ENCODE peak calls at places on chromosomes 4 and X, in seven cellular contexts. One of them, this sample, is unnamed.

GRCh38 chrX:129347291-129347690 is 176.0 kb downstream of the SMARCA1 start:
- DNase-seq in hepatocyte: no peak
- DNase-seq in MM.1S: no peak
- DNase-seq in adrenal gland: no peak
- DNase-seq in tibial nerve: no peak
- DNase-seq in right atrium auricular region: no peak
- DNase-seq in right lobe of liver: no peak
- DNase-seq in this sample: no peak

GRCh38 chr4:124868495-124868894 is 156.0 kb upstream of the ANKRD50 start:
- DNase-seq in right atrium auricular region: no peak
- DNase-seq in hepatocyte: no peak
- DNase-seq in right lobe of liver: no peak
- DNase-seq in MM.1S: no peak
- DNase-seq in tibial nerve: no peak
- DNase-seq in adrenal gland: no peak
- DNase-seq in this sample: no peak

GRCh38 chrX:118764122-118764521 is 36.7 kb downstream of the IL13RA1 start:
- DNase-seq in right lobe of liver: no peak
- DNase-seq in MM.1S: no peak
- DNase-seq in adrenal gland: no peak
- DNase-seq in hepatocyte: no peak
- DNase-seq in tibial nerve: no peak
- DNase-seq in right atrium auricular region: no peak
- DNase-seq in this sample: no peak

GRCh38 chr4:30718021-30718888 is 1.9 kb upstream of the PCDH7 start:
- DNase-seq in adrenal gland: no peak
- DNase-seq in hepatocyte: peak
- DNase-seq in right lobe of liver: peak
- DNase-seq in tibial nerve: no peak
- DNase-seq in MM.1S: no peak
- DNase-seq in right atrium auricular region: no peak
- DNase-seq in this sample: peak

GRCh38 chrX:22300130-22300529 is 27.4 kb downstream of the CBLL2 start:
- DNase-seq in hepatocyte: peak
- DNase-seq in right lobe of liver: no peak
- DNase-seq in MM.1S: peak
- DNase-seq in right atrium auricular region: no peak
- DNase-seq in adrenal gland: peak
- DNase-seq in tibial nerve: no peak
- DNase-seq in this sample: peak

GRCh38 chrX:68833448-68833805 is 4.6 kb downstream of the EFNB1 start:
- DNase-seq in adrenal gland: no peak
- DNase-seq in hepatocyte: no peak
- DNase-seq in MM.1S: no peak
- DNase-seq in right atrium auricular region: peak
- DNase-seq in tibial nerve: no peak
- DNase-seq in right lobe of liver: no peak
- DNase-seq in this sample: no peak

GRCh38 chrX:44897539-44897938 is 24.6 kb downstream of the KDM6A start:
- DNase-seq in MM.1S: no peak
- DNase-seq in hepatocyte: no peak
- DNase-seq in tibial nerve: no peak
- DNase-seq in right atrium auricular region: no peak
- DNase-seq in adrenal gland: no peak
- DNase-seq in right lobe of liver: no peak
- DNase-seq in this sample: no peak

GRCh38 chrX:78652971-78653822 is 5.9 kb downstream of the RTL3 start:
- DNase-seq in tibial nerve: no peak
- DNase-seq in right lobe of liver: no peak
- DNase-seq in adrenal gland: no peak
- DNase-seq in MM.1S: peak
- DNase-seq in hepatocyte: no peak
- DNase-seq in right atrium auricular region: no peak
- DNase-seq in this sample: no peak

GRCh38 chrX:10433296-10433965 is 187.0 kb downstream of the MID1 start:
- DNase-seq in right atrium auricular region: no peak
- DNase-seq in MM.1S: no peak
- DNase-seq in right lobe of liver: no peak
- DNase-seq in tibial nerve: no peak
- DNase-seq in adrenal gland: no peak
- DNase-seq in hepatocyte: no peak
- DNase-seq in this sample: no peak

GRCh38 chrX:48468247-48468671 is 1.8 kb downstream of the SLC38A5 start:
- DNase-seq in right atrium auricular region: no peak
- DNase-seq in MM.1S: peak
- DNase-seq in tibial nerve: no peak
- DNase-seq in right lobe of liver: no peak
- DNase-seq in adrenal gland: no peak
- DNase-seq in hepatocyte: no peak
- DNase-seq in this sample: no peak

GRCh38 chr4:112523764-112524505 is 8.0 kb upstream of the NEUROG2 start:
- DNase-seq in hepatocyte: peak
- DNase-seq in tibial nerve: no peak
- DNase-seq in right atrium auricular region: no peak
- DNase-seq in adrenal gland: no peak
- DNase-seq in MM.1S: peak
- DNase-seq in right lobe of liver: peak
- DNase-seq in this sample: peak

GRCh38 chr4:41095973-41096372 is 118.4 kb downstream of the APBB2 start:
- DNase-seq in hepatocyte: no peak
- DNase-seq in adrenal gland: no peak
- DNase-seq in right lobe of liver: no peak
- DNase-seq in tibial nerve: no peak
- DNase-seq in MM.1S: no peak
- DNase-seq in right atrium auricular region: no peak
- DNase-seq in this sample: peak

GRCh38 chr4:7854697-7855370 is 84.8 kb downstream of the AFAP1 start:
- DNase-seq in MM.1S: no peak
- DNase-seq in right atrium auricular region: no peak
- DNase-seq in adrenal gland: no peak
- DNase-seq in tibial nerve: no peak
- DNase-seq in hepatocyte: no peak
- DNase-seq in right lobe of liver: no peak
- DNase-seq in this sample: no peak

GRCh38 chrX:43860646-43861370 is 21.4 kb downstream of the MAOB start:
- DNase-seq in MM.1S: no peak
- DNase-seq in adrenal gland: peak
- DNase-seq in right atrium auricular region: no peak
- DNase-seq in right lobe of liver: no peak
- DNase-seq in hepatocyte: no peak
- DNase-seq in tibial nerve: no peak
- DNase-seq in this sample: no peak

GRCh38 chr4:173121044-173121685 is 47.4 kb upstream of the GALNT7 start:
- DNase-seq in tibial nerve: no peak
- DNase-seq in hepatocyte: peak
- DNase-seq in MM.1S: peak
- DNase-seq in right atrium auricular region: no peak
- DNase-seq in adrenal gland: no peak
- DNase-seq in right lobe of liver: no peak
- DNase-seq in this sample: peak

GRCh38 chrX:117543885-117544284 is 572.7 kb downstream of the KLHL13 start:
- DNase-seq in hepatocyte: no peak
- DNase-seq in tibial nerve: no peak
- DNase-seq in MM.1S: no peak
- DNase-seq in right lobe of liver: no peak
- DNase-seq in right atrium auricular region: no peak
- DNase-seq in adrenal gland: no peak
- DNase-seq in this sample: no peak

GRCh38 chr4:8866828-8867623 is 4.6 kb downstream of the HMX1 start:
- DNase-seq in adrenal gland: no peak
- DNase-seq in right atrium auricular region: no peak
- DNase-seq in hepatocyte: no peak
- DNase-seq in right lobe of liver: no peak
- DNase-seq in tibial nerve: no peak
- DNase-seq in MM.1S: no peak
- DNase-seq in this sample: no peak

GRCh38 chr4:141307241-141307689 is 86.6 kb downstream of the ZNF330 start:
- DNase-seq in hepatocyte: peak
- DNase-seq in MM.1S: peak
- DNase-seq in tibial nerve: peak
- DNase-seq in adrenal gland: peak
- DNase-seq in right lobe of liver: peak
- DNase-seq in right atrium auricular region: peak
- DNase-seq in this sample: peak

GRCh38 chrX:15838017-15838416 is 16.6 kb downstream of the AP1S2 start:
- DNase-seq in right atrium auricular region: no peak
- DNase-seq in tibial nerve: no peak
- DNase-seq in adrenal gland: no peak
- DNase-seq in MM.1S: no peak
- DNase-seq in right lobe of liver: no peak
- DNase-seq in hepatocyte: no peak
- DNase-seq in this sample: no peak
- TF ChIP-seq CTCF in right atrium auricular region: peak
- TF ChIP-seq CTCF in tibial nerve: no peak
- TF ChIP-seq CTCF in adrenal gland: no peak
- TF ChIP-seq CTCF in MM.1S: peak
- TF ChIP-seq CTCF in right lobe of liver: no peak
- TF ChIP-seq CTCF in hepatocyte: no peak
- TF ChIP-seq CTCF in this sample: no peak

DNA sequence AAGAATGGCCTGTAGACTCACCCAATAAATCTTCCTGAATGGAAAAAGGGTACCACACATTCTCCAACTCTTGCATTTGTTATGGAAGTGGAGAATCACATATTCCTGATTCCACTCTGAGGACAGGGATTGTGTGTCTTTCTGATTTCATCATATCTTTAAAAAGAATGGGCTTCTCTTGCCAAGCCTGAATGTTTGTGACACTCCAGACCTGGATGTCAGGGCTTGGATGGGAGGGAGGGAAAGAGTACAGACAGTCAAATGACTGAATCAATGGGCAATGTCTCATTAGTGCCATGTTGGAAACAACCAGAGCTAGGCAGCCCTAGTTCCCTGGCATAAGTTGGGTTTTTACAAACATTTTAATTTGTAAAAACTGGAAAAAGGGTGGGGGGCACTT is 77.3 kb downstream of the PLAC1 start:
- DNase-seq in adrenal gland: no peak
- DNase-seq in MM.1S: no peak
- DNase-seq in hepatocyte: no peak
- DNase-seq in tibial nerve: no peak
- DNase-seq in right lobe of liver: no peak
- DNase-seq in right atrium auricular region: no peak
- DNase-seq in this sample: no peak
- H3K27ac ChIP-seq in adrenal gland: no peak
- H3K27ac ChIP-seq in MM.1S: no peak
- H3K27ac ChIP-seq in hepatocyte: no peak
- H3K27ac ChIP-seq in tibial nerve: no peak
- H3K27ac ChIP-seq in right lobe of liver: no peak
- H3K27ac ChIP-seq in right atrium auricular region: no peak
- H3K27ac ChIP-seq in this sample: no peak

GRCh38 chrX:18883234-18883960 is 100.5 kb downstream of the PHKA2 start:
- DNase-seq in hepatocyte: peak
- DNase-seq in right atrium auricular region: no peak
- DNase-seq in adrenal gland: no peak
- DNase-seq in MM.1S: no peak
- DNase-seq in right lobe of liver: no peak
- DNase-seq in tibial nerve: no peak
- DNase-seq in this sample: no peak

GRCh38 chrX:18886005-18886343 is 97.9 kb downstream of the PHKA2 start:
- DNase-seq in hepatocyte: no peak
- DNase-seq in adrenal gland: no peak
- DNase-seq in right atrium auricular region: no peak
- DNase-seq in right lobe of liver: no peak
- DNase-seq in tibial nerve: no peak
- DNase-seq in MM.1S: no peak
- DNase-seq in this sample: no peak

GRCh38 chrX:18885317-18886004 is 98.5 kb downstream of the PHKA2 start:
- DNase-seq in tibial nerve: no peak
- DNase-seq in right lobe of liver: no peak
- DNase-seq in hepatocyte: peak
- DNase-seq in right atrium auricular region: no peak
- DNase-seq in MM.1S: peak
- DNase-seq in adrenal gland: peak
- DNase-seq in this sample: no peak

GRCh38 chrX:18884916-18885315 is 99.0 kb downstream of the PHKA2 start:
- DNase-seq in adrenal gland: peak
- DNase-seq in hepatocyte: peak
- DNase-seq in right atrium auricular region: no peak
- DNase-seq in tibial nerve: no peak
- DNase-seq in MM.1S: no peak
- DNase-seq in right lobe of liver: no peak
- DNase-seq in this sample: no peak

DNA sequence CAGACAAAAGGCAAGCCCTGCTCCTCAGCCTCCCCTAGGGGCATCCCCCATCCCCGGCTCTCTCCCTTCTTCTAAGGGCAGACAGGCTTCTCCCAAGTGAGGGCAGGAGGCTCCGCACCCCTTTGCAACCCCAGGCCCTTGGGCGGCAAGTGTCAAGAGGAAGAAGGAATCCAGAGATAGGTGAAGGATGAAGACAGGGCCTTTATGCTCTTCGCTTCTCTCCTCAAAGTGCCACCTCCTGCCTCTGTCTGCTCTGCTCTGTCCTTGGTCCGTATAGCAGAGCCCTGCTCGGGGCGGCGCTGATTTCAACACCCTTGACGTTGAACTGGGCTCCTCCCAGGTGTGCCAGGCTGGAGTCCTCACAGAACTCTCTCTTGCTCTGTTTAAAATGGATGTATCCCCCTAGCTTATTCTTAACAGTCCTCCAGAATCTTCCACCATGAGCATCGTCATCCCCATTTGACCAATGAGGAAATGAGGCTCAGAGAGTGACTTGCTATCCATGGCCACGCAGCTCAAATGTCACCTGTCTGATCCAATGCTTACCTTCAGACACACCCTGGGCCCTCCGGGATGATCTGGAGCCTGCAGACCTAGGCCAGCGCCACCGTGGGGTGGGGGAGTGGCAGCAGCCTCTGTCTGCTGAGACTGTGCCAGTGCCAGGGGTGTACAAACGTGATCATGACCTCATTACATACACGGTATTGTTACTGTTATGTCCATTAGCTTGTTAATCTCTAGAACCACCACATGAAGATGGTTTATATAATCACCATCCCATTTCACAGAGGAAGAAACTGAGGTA is 99.8 kb downstream of the PHKA2 start:
- DNase-seq in right atrium auricular region: no peak
- DNase-seq in tibial nerve: no peak
- DNase-seq in hepatocyte: no peak
- DNase-seq in right lobe of liver: no peak
- DNase-seq in adrenal gland: no peak
- DNase-seq in MM.1S: no peak
- DNase-seq in this sample: no peak
- TF ChIP-seq CTCF in right atrium auricular region: no peak
- TF ChIP-seq CTCF in tibial nerve: no peak
- TF ChIP-seq CTCF in hepatocyte: no peak
- TF ChIP-seq CTCF in right lobe of liver: no peak
- TF ChIP-seq CTCF in adrenal gland: no peak
- TF ChIP-seq CTCF in MM.1S: no peak
- TF ChIP-seq CTCF in this sample: no peak

DNA sequence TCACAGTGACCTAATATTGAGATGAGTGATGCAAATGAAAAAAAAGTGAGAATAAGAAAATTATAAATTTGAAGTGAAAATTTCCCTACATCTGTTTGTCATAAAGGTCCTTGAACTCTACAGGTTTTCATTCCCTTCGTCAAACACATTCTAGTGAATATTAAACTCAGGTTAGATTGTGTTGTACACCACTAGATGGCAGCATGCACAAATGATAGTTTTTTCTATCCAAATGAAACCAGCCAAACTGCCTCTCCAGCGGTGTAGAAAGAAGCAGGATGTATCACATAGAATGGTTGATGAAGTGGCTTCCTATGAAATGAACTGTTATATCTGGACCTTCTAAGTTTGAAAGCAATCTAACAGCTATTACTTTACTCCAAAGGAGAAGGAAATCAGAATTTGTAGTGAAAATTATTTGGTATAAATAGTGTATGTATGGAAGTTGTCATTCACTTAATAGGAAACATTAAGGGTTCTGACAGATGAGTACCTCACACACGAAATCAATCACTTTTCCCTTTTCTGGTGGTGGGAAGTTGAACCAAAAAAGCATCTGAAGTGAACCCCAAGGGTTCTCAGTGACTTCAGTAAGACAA is 382.7 kb downstream of the UNC5C start:
- DNase-seq in tibial nerve: no peak
- DNase-seq in right atrium auricular region: no peak
- DNase-seq in MM.1S: peak
- DNase-seq in hepatocyte: peak
- DNase-seq in right lobe of liver: no peak
- DNase-seq in adrenal gland: peak
- DNase-seq in this sample: peak
- H3K27ac ChIP-seq in tibial nerve: no peak
- H3K27ac ChIP-seq in right atrium auricular region: no peak
- H3K27ac ChIP-seq in MM.1S: no peak
- H3K27ac ChIP-seq in hepatocyte: no peak
- H3K27ac ChIP-seq in right lobe of liver: no peak
- H3K27ac ChIP-seq in adrenal gland: no peak
- H3K27ac ChIP-seq in this sample: no peak

This sample was measured in RWPE1.